ENCODE peak calls at places on chromosomes 12 and 14, in six cellular contexts. D, Y, J, M, E and G are unnamed samples.

GRCh38 chr12:130195369-130195768 is 33.1 kb downstream of the FZD10 start:
- DNase-seq in D (no peak), Y (no peak), J (no peak), M (no peak), E (no peak), G (no peak)

GRCh38 chr12:81627336-81628189 is 131.6 kb downstream of the PPFIA2 start:
- DNase-seq in D (no peak), Y (no peak), J (no peak), M (no peak), E (no peak), G (no peak)

GRCh38 chr14:99671230-99672224 is 12.6 kb upstream of the CYP46A1 start:
- DNase-seq in D (no peak), Y (no peak), J (no peak), M (no peak), E (no peak), G (peak)

GRCh38 chr12:48671231-48671856 is 10.7 kb downstream of the KANSL2 start:
- DNase-seq in D (no peak), Y (no peak), J (peak), M (no peak), E (no peak), G (no peak)

GRCh38 chr14:85527458-85527857 is 2.5 kb upstream of the FLRT2 start:
- DNase-seq in D (no peak), Y (no peak), J (no peak), M (no peak), E (no peak), G (no peak)

GRCh38 chr12:29428630-29429029 is 47.7 kb upstream of the ERGIC2 start:
- DNase-seq in D (no peak), Y (no peak), J (peak), M (no peak), E (no peak), G (no peak)

GRCh38 chr12:108514468-108514972 is 557 bp upstream of the FICD start:
- DNase-seq in D (no peak), Y (no peak), J (no peak), M (no peak), E (no peak), G (no peak)

GRCh38 chr14:21352587-21352986 is 31.2 kb downstream of the SUPT16H start:
- DNase-seq in D (no peak), Y (no peak), J (no peak), M (no peak), E (no peak), G (no peak)

GRCh38 chr12:26250801-26251200 is 55.4 kb downstream of the SSPN start:
- DNase-seq in D (no peak), Y (no peak), J (no peak), M (no peak), E (no peak), G (no peak)

GRCh38 chr12:52949413-52950331 is 754 bp downstream of the KRT18 start:
- DNase-seq in D (no peak), Y (no peak), J (peak), M (no peak), E (no peak), G (peak)

GRCh38 chr12:85865905-85866304 is 8.2 kb upstream of the NTS start:
- DNase-seq in D (peak), Y (no peak), J (no peak), M (no peak), E (no peak), G (no peak)

GRCh38 chr14:69715725-69716482 is 51.0 kb upstream of the SRSF5 start:
- DNase-seq in D (peak), Y (peak), J (no peak), M (peak), E (no peak), G (peak)

GRCh38 chr14:68633131-68633991 is 159.5 kb downstream of the ZFP36L1 start:
- DNase-seq in D (peak), Y (no peak), J (no peak), M (no peak), E (no peak), G (peak)

GRCh38 chr12:3341594-3341993 is 149.4 kb upstream of the PRMT8 start:
- DNase-seq in D (no peak), Y (no peak), J (no peak), M (no peak), E (no peak), G (no peak)

GRCh38 chr14:29310757-29311156 is 544.2 kb downstream of the FOXG1 start:
- DNase-seq in D (no peak), Y (no peak), J (no peak), M (no peak), E (no peak), G (no peak)

GRCh38 chr14:75636100-75636692 is 24.5 kb downstream of the ERG28 start:
- DNase-seq in D (no peak), Y (no peak), J (no peak), M (no peak), E (no peak), G (no peak)

GRCh38 chr14:77612011-77612620 is 4.3 kb downstream of the SPTLC2 start:
- DNase-seq in D (no peak), Y (no peak), J (no peak), M (no peak), E (no peak), G (no peak)

GRCh38 chr14:54182419-54183040 is 214.3 kb upstream of the CDKN3 start:
- DNase-seq in D (no peak), Y (no peak), J (no peak), M (no peak), E (no peak), G (no peak)

GRCh38 chr12:43578782-43579181 is 26.8 kb upstream of the ADAMTS20 start:
- DNase-seq in D (no peak), Y (no peak), J (no peak), M (no peak), E (no peak), G (no peak)

GRCh38 chr12:79441534-79441933 is 249.2 kb downstream of the PAWR start:
- DNase-seq in D (no peak), Y (no peak), J (no peak), M (no peak), E (no peak), G (no peak)

GRCh38 chr12:111557271-111558106 is 41.6 kb downstream of the ATXN2 start:
- DNase-seq in D (no peak), Y (no peak), J (no peak), M (no peak), E (no peak), G (no peak)

GRCh38 chr12:22802883-22803640 is 178.1 kb downstream of the ETNK1 start:
- DNase-seq in D (no peak), Y (no peak), J (no peak), M (no peak), E (no peak), G (no peak)

GRCh38 chr12:95582230-95583058 is 31.2 kb upstream of the USP44 start:
- DNase-seq in D (no peak), Y (no peak), J (no peak), M (no peak), E (no peak), G (no peak)

GRCh38 chr14:24372701-24373416 is 4.9 kb downstream of the NFATC4 start:
- DNase-seq in D (peak), Y (no peak), J (no peak), M (peak), E (no peak), G (no peak)

GRCh38 chr14:86999076-86999475 is 993.9 kb downstream of the GALC start:
- DNase-seq in D (no peak), Y (no peak), J (no peak), M (no peak), E (no peak), G (no peak)

GRCh38 chr12:45762185-45763110 is 32.9 kb downstream of the ARID2 start:
- DNase-seq in D (no peak), Y (no peak), J (no peak), M (no peak), E (no peak), G (no peak)

GRCh38 chr12:104998423-104999346 is 12.6 kb downstream of the NOPCHAP1 start:
- DNase-seq in D (no peak), Y (no peak), J (no peak), M (no peak), E (no peak), G (peak)

GRCh38 chr14:31229638-31230229 is 22.1 kb upstream of the HECTD1 start:
- DNase-seq in D (peak), Y (peak), J (peak), M (peak), E (peak), G (peak)

GRCh38 chr14:91708795-91709194 is 23.1 kb downstream of the CATSPERB start:
- DNase-seq in D (no peak), Y (no peak), J (no peak), M (no peak), E (no peak), G (no peak)

GRCh38 chr12:121804417-121805111 is 755 bp downstream of the SETD1B start:
- DNase-seq in D (peak), Y (no peak), J (no peak), M (peak), E (no peak), G (no peak)
- H3K27ac ChIP-seq in D (peak), Y (peak), J (peak), M (peak), E (peak), G (peak)

GRCh38 chr12:56487448-56488040 is 417 bp downstream of the GLS2 start:
- DNase-seq in D (no peak), Y (no peak), J (no peak), M (peak), E (no peak), G (peak)
- TF ChIP-seq CTCF in D (no peak), Y (no peak), J (no peak), M (no peak), E (no peak), G (no peak)

GRCh38 chr12:11539156-11539555 is 110.3 kb upstream of the ETV6 start:
- DNase-seq in D (no peak), Y (no peak), J (no peak), M (no peak), E (no peak), G (no peak)
- H3K27ac ChIP-seq in D (no peak), Y (no peak), J (no peak), M (no peak), E (no peak), G (no peak)

GRCh38 chr12:127926004-127926403 is 341.0 kb upstream of the TMEM132C start:
- DNase-seq in D (no peak), Y (no peak), J (no peak), M (no peak), E (no peak), G (no peak)
- TF ChIP-seq CTCF in D (peak), Y (peak), J (no peak), M (no peak), E (peak), G (peak)